ENCODE peak calls at places on chromosomes 1 and 21, in seven cellular contexts. Q is heart left ventricle; N is GM23248; Z is ACHN; E is glutamatergic neuron; I is naive B cell; V is effector CD4-positive, alpha-beta T cell. D is an unnamed sample.

GRCh38 chr1:244409648-244410164 is 42.0 kb downstream of the ADSS2 start:
- DNase-seq in I (no peak), Q (no peak), Z (no peak), V (no peak), E (no peak), N (no peak), D (no peak)

GRCh38 chr21:46552274-46552673 is 52.6 kb downstream of the S100B start:
- DNase-seq in V (no peak), N (no peak), E (no peak), I (no peak), Z (no peak), Q (no peak), D (no peak)

GRCh38 chr1:210910020-210910575 is 223.8 kb downstream of the KCNH1 start:
- DNase-seq in I (no peak), V (no peak), Z (no peak), E (no peak), N (no peak), Q (no peak), D (no peak)

GRCh38 chr1:100362821-100363466 is 10.6 kb downstream of the CDC14A start:
- DNase-seq in I (no peak), E (peak), Q (no peak), Z (no peak), N (no peak), V (no peak), D (no peak)

GRCh38 chr21:40471103-40471502 is 375.9 kb downstream of the DSCAM start:
- DNase-seq in E (no peak), I (no peak), Q (no peak), Z (no peak), V (no peak), N (no peak), D (no peak)

GRCh38 chr1:7768583-7768982 is 2.5 kb upstream of the VAMP3 start:
- DNase-seq in Q (no peak), E (no peak), Z (no peak), N (no peak), I (no peak), V (no peak), D (no peak)

GRCh38 chr1:110548381-110548780 is 29.4 kb upstream of the KCNA10 start:
- DNase-seq in Q (no peak), Z (peak), V (no peak), I (no peak), E (peak), N (peak), D (no peak)

GRCh38 chr1:244054924-244055263 is 3.8 kb downstream of the ZBTB18 start:
- DNase-seq in V (no peak), Q (no peak), Z (peak), E (no peak), N (no peak), I (no peak), D (no peak)

GRCh38 chr1:10380594-10381275 is 18.1 kb upstream of the PGD start:
- DNase-seq in I (no peak), E (no peak), Q (no peak), Z (no peak), N (peak), V (no peak), D (peak)

GRCh38 chr1:150168960-150169565 is 19.3 kb downstream of the PLEKHO1 start:
- DNase-seq in N (peak), E (peak), Q (peak), I (no peak), V (peak), Z (peak), D (peak)

GRCh38 chr1:63864224-63864623 is 90.4 kb downstream of the ROR1 start:
- DNase-seq in I (no peak), V (no peak), E (no peak), Z (no peak), N (no peak), Q (no peak), D (no peak)

GRCh38 chr1:150596095-150596892 is 16.9 kb upstream of the MCL1 start:
- DNase-seq in I (no peak), Z (peak), Q (no peak), E (no peak), N (peak), V (no peak), D (no peak)

GRCh38 chr1:3019007-3019515 is 2.2 kb upstream of the ACTRT2 start:
- DNase-seq in E (no peak), I (no peak), Z (no peak), V (no peak), N (no peak), Q (no peak), D (no peak)

GRCh38 chr1:18949689-18950414 is 6.6 kb downstream of the IFFO2 start:
- DNase-seq in V (no peak), Q (peak), I (no peak), E (peak), N (peak), Z (no peak), D (peak)

GRCh38 chr21:31042080-31042464 is 3.8 kb upstream of the KRTAP19-8 start:
- DNase-seq in Z (no peak), N (no peak), E (no peak), Q (no peak), I (no peak), V (no peak), D (no peak)

GRCh38 chr1:93703649-93704048 is 22.0 kb upstream of the BCAR3 start:
- DNase-seq in Q (no peak), I (no peak), N (peak), Z (no peak), V (no peak), E (no peak), D (no peak)

GRCh38 chr1:15799004-15799867 is 8.2 kb downstream of the UQCRHL start:
- DNase-seq in Z (peak), V (no peak), E (no peak), Q (no peak), N (peak), I (no peak), D (peak)

GRCh38 chr1:113031060-113031933 is 41.7 kb upstream of the LRIG2 start:
- DNase-seq in V (no peak), Q (no peak), Z (no peak), I (no peak), E (no peak), N (no peak), D (no peak)

GRCh38 chr1:91768786-91769697 is 116.9 kb downstream of the TGFBR3 start:
- DNase-seq in E (no peak), I (no peak), Z (no peak), N (peak), V (no peak), Q (no peak), D (no peak)

GRCh38 chr1:210289248-210289647 is 39.5 kb upstream of the HHAT start:
- DNase-seq in I (no peak), Q (no peak), N (no peak), E (no peak), Z (no peak), V (no peak), D (no peak)

GRCh38 chr21:34280389-34280795 is 83.4 kb upstream of the KCNE2 start:
- DNase-seq in V (no peak), N (peak), I (no peak), Z (no peak), Q (no peak), E (no peak), D (peak)

GRCh38 chr1:10378071-10378841 is 20.6 kb upstream of the PGD start:
- DNase-seq in E (no peak), Z (no peak), I (no peak), V (no peak), N (peak), Q (no peak), D (peak)

GRCh38 chr1:178055093-178055492 is 38.8 kb upstream of the RASAL2 start:
- DNase-seq in N (no peak), E (no peak), I (no peak), Z (peak), Q (peak), V (no peak), D (no peak)

GRCh38 chr1:175089319-175089718 is 21.7 kb downstream of the TNN start:
- DNase-seq in Z (no peak), V (no peak), Q (no peak), I (no peak), N (no peak), E (peak), D (no peak)

GRCh38 chr1:202184750-202185460 is 8.7 kb upstream of the LGR6 start:
- DNase-seq in Q (peak), E (peak), I (peak), N (peak), V (peak), Z (peak), D (peak)